ENCODE peak calls at places on chromosome 2, in seven cellular contexts. V, N, E, P, H, M and J are unnamed samples.

GRCh38 chr2:145702305-145702704 is 1182.4 kb upstream of the ZEB2 start:
- DNase-seq in V (no peak), N (no peak), E (no peak), P (no peak), H (no peak), M (no peak), J (no peak)

GRCh38 chr2:80288576-80288975 is 16.0 kb downstream of the LRRTM1 start:
- DNase-seq in V (no peak), N (peak), E (no peak), P (no peak), H (no peak), M (no peak), J (no peak)

GRCh38 chr2:85369500-85369899 is 14.9 kb downstream of the ELMOD3 start:
- DNase-seq in V (no peak), N (no peak), E (no peak), P (no peak), H (no peak), M (no peak), J (no peak)

GRCh38 chr2:84940088-84940470 is 30.9 kb upstream of the KCMF1 start:
- DNase-seq in V (no peak), N (no peak), E (no peak), P (no peak), H (no peak), M (no peak), J (peak)

GRCh38 chr2:232348936-232349335 is 29.6 kb upstream of the ALPP start:
- DNase-seq in V (no peak), N (no peak), E (no peak), P (no peak), H (peak), M (no peak), J (no peak)

GRCh38 chr2:101038455-101039255 is 36.6 kb downstream of the RPL31 start:
- DNase-seq in V (peak), N (peak), E (no peak), P (no peak), H (no peak), M (no peak), J (peak)

GRCh38 chr2:158795110-158795924 is at the start of gene DAPL1:
- DNase-seq in V (no peak), N (no peak), E (no peak), P (no peak), H (no peak), M (no peak), J (no peak)

GRCh38 chr2:148303166-148303565 is 282.3 kb downstream of the MBD5 start:
- DNase-seq in V (no peak), N (no peak), E (peak), P (no peak), H (no peak), M (no peak), J (no peak)

DNA sequence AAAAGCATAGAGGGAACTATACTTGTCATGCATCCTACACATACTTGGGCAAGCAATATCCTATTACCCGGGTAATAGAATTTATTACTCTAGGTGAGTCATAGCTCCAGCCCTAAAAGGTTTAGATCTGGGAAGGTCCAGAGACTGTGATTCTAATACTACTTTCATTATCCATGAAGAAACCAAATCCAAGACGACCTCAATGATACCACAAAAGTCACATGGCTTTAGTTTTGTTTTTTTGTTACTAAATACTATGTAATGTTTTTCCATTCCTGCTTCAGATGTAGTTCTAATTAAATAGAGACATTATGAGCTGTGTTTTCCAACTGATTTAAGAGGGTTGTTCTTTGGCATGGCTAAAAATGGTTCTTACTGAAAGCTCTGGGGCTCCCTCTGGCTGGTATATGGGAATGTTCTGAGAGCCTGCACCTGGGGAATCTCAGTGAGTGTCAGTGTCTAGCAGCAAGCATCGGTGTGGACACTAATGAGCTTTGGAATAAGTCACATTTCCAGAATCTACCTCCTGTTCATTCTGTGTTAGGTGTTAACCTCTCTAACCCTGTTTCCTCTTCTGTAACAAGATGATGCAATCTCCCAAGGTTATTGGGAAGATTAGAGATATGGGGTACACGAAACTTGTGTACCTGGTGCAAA is 20.5 kb upstream of the IL1RL2 start:
- DNase-seq in V (peak), N (peak), E (peak), P (peak), H (no peak), M (no peak), J (peak)
- TF ChIP-seq CTCF in V (peak), N (peak), E (peak), P (peak), H (peak), M (peak), J (no peak)

DNA sequence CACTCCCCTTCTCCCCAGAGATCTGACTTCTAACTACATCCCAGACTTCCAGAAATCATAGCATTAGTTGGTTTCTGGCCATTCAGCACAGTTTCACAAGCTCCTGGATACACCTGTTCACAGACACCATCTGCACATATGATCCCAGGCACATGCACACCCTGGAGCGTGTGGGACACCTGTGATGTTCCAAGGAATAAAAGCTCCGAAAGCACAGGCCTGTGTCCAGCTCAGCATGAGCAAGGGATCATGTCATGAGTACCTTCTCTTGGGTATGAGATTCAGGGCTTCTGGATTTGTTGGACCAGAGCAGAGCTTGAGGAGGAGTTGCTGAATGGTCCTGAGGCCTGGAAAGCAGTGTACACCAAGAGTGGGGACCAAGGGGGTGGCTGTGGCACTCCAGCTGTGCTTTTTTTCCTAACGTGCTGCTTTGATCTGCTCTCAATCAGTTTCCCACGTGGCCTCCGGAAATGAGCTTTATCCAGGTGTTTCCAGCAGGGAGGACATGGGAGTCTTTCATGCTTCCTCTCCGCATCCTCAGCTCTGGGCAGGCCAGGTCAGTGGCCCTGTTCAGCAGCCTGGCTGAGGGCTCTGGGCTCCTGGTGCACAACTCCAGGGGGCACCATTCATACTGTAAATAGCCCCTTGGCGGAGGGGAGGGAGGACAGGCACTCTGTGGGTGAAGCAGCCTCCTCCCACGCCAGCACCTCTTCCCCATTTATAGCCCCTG is 1.8 kb downstream of the DYSF start:
- DNase-seq in V (no peak), N (no peak), E (no peak), P (no peak), H (no peak), M (no peak), J (no peak)
- TF ChIP-seq CTCF in V (no peak), N (no peak), E (no peak), P (no peak), H (no peak), M (no peak), J (no peak)

GRCh38 chr2:219726916-219727315 is 99.5 kb downstream of the SLC4A3 start:
- DNase-seq in V (no peak), N (no peak), E (no peak), P (no peak), H (no peak), M (no peak), J (no peak)
- TF ChIP-seq CTCF in V (no peak), N (no peak), E (peak), P (no peak), H (no peak), M (no peak), J (no peak)

GRCh38 chr2:17918789-17919188 is 40.3 kb downstream of the KCNS3 start:
- DNase-seq in V (peak), N (no peak), E (peak), P (peak), H (no peak), M (no peak), J (no peak)
- TF ChIP-seq CTCF in V (no peak), N (peak), E (peak), P (peak), H (no peak), M (no peak), J (no peak)

GRCh38 chr2:68827681-68828080 is 43.5 kb downstream of the BMP10 start:
- DNase-seq in V (no peak), N (no peak), E (no peak), P (peak), H (no peak), M (no peak), J (no peak)

GRCh38 chr2:68831688-68832087 is 39.5 kb downstream of the BMP10 start:
- DNase-seq in V (no peak), N (peak), E (peak), P (peak), H (no peak), M (no peak), J (no peak)

GRCh38 chr2:68825891-68826290 is 45.3 kb downstream of the BMP10 start:
- DNase-seq in V (no peak), N (no peak), E (no peak), P (no peak), H (no peak), M (no peak), J (no peak)

GRCh38 chr2:68829764-68830163 is 41.4 kb downstream of the BMP10 start:
- DNase-seq in V (no peak), N (no peak), E (no peak), P (no peak), H (no peak), M (no peak), J (peak)

DNA sequence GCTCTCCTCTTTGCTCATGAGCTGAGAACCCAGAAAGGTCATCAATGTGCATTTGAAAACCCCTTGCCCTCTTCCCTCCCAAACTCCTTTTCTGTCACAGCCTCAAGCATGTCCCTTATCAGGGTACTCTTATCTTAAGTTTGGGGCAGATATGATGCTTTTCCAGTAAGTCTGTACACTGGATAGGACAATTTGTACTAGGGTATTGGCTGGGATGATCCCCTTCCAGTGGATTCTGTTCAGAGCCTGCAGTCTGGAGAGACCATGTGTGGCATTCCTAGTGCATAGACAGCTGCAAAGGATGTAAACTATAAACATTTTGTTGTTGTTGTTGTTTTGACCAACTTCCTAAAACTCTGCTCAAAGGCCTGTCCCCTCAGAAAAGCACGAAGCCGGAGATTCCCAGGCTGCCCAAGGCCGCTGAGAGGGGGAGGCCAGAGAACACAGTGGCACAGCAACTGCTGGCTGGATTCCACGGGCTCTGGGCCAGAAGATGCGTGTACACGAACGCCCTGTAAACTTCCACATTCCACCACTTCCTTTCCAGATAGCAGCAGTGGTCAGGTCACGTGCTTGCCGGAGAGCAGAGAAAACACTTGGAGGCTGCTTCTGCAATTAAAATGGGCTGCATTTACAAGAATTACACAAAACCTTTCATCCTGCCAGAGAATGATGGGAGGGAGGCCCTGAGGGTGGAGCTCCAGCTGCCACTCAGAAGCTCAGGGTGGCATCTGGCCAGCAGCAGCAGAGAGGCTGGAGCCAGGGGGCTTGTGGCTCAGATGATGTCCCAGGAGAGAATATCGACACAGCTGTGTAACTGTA is 42.1 kb downstream of the BMP10 start:
- DNase-seq in V (peak), N (peak), E (peak), P (peak), H (peak), M (peak), J (peak)
- TF ChIP-seq CTCF in V (no peak), N (no peak), E (no peak), P (no peak), H (peak), M (no peak), J (no peak)

GRCh38 chr2:45259144-45259543 is 249.9 kb upstream of the SIX2 start:
- DNase-seq in V (no peak), N (no peak), E (peak), P (no peak), H (no peak), M (no peak), J (no peak)

GRCh38 chr2:45257820-45258219 is 248.6 kb upstream of the SIX2 start:
- DNase-seq in V (no peak), N (no peak), E (no peak), P (no peak), H (no peak), M (no peak), J (no peak)

GRCh38 chr2:45256867-45257641 is 247.8 kb upstream of the SIX2 start:
- DNase-seq in V (no peak), N (peak), E (peak), P (peak), H (no peak), M (no peak), J (no peak)

GRCh38 chr2:45259547-45260160 is 250.4 kb upstream of the SIX2 start:
- DNase-seq in V (no peak), N (no peak), E (no peak), P (no peak), H (no peak), M (no peak), J (no peak)

GRCh38 chr2:45258251-45258775 is 249.1 kb upstream of the SIX2 start:
- DNase-seq in V (no peak), N (no peak), E (no peak), P (no peak), H (no peak), M (no peak), J (no peak)
- TF ChIP-seq CTCF in V (no peak), N (no peak), E (no peak), P (no peak), H (no peak), M (no peak), J (no peak)

GRCh38 chr2:56229397-56230060 is 45.7 kb downstream of the CCDC85A start:
- DNase-seq in V (no peak), N (no peak), E (no peak), P (no peak), H (no peak), M (no peak), J (no peak)
- TF ChIP-seq CTCF in V (no peak), N (no peak), E (no peak), P (no peak), H (no peak), M (no peak), J (no peak)

DNA sequence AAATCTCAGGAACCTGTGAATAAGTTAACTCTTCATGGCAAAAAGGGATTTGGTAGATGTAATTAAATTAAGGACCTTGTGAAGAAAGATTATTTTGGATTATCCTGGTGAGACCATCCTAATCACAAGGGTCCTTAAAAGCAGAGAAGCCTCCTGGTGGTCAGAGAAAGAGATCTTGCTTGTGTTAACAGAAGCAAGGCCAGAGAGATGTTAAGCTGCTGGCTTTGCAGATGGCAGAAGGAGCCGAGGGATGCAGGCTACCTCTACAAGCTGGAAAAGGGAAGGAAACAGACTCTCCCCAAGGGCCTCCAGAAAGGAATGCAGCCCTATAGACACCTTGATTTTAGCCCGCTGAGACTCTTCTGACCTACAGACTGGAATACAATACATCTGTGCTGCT is 197.0 kb downstream of the STK39 start:
- DNase-seq in V (no peak), N (no peak), E (no peak), P (no peak), H (no peak), M (no peak), J (no peak)
- TF ChIP-seq CTCF in V (no peak), N (no peak), E (no peak), P (no peak), H (no peak), M (no peak), J (no peak)